ENCODE peak calls at places on chromosomes 3 and 15, in four cellular contexts. L is WTC11; B is activated naive CD8-positive, alpha-beta T cell treated with anti-CD3 and anti-CD28 coated beads, Interleukin-2, amount 50 U/mL, for 24 hours; K is NCI-H1092 treated with DMSO at 0.1 percent for 48 hours. I is an unnamed sample.

GRCh38 chr15:69587731-69588130 is 135.1 kb downstream of the RPLP1 start:
- DNase-seq in L (no peak), B (no peak), K (no peak), I (no peak)

GRCh38 chr3:122646146-122646988 is 34.3 kb upstream of the PARP14 start:
- DNase-seq in L (no peak), B (no peak), K (no peak), I (no peak)

GRCh38 chr15:76674883-76675282 is 230.3 kb downstream of the SCAPER start:
- DNase-seq in L (no peak), B (no peak), K (no peak), I (no peak)

GRCh38 chr15:61893146-61893545 is 167.1 kb downstream of the VPS13C start:
- DNase-seq in L (no peak), B (no peak), K (no peak), I (no peak)

GRCh38 chr15:77409259-77410156 is 10.4 kb downstream of the PEAK1 start:
- DNase-seq in L (no peak), B (peak; percentile 13), K (no peak), I (no peak)

GRCh38 chr3:105722943-105723556 is 145.8 kb downstream of the CBLB start:
- DNase-seq in L (no peak), B (no peak), K (no peak), I (no peak)

GRCh38 chr3:35393916-35394315 is 245.4 kb upstream of the ARPP21 start:
- DNase-seq in L (no peak), B (no peak), K (peak; percentile 26), I (peak; percentile 7)

GRCh38 chr3:184320099-184320445 is 5.7 kb downstream of the EIF4G1 start:
- DNase-seq in L (no peak), B (peak; percentile 56), K (peak; percentile 72), I (peak; percentile 74)

GRCh38 chr3:133991209-133991608 is 38.5 kb downstream of the SLCO2A1 start:
- DNase-seq in L (no peak), B (no peak), K (no peak), I (no peak)

GRCh38 chr3:64445318-64446300 is 220.3 kb upstream of the PRICKLE2 start:
- DNase-seq in L (peak; percentile 83), B (no peak), K (peak; percentile 26), I (no peak)

GRCh38 chr3:61141184-61141583 is 110.1 kb downstream of the FHIT start:
- DNase-seq in L (no peak), B (no peak), K (no peak), I (no peak)

GRCh38 chr3:109806929-109807328 is 469.6 kb upstream of the DPPA4 start:
- DNase-seq in L (no peak), B (peak; percentile 17), K (no peak), I (no peak)

GRCh38 chr15:92152983-92153382 is 240.7 kb upstream of the ST8SIA2 start:
- DNase-seq in L (no peak), B (no peak), K (no peak), I (no peak)

GRCh38 chr3:33134026-33134625 is 20.3 kb downstream of the CRTAP start:
- DNase-seq in L (no peak), B (no peak), K (no peak), I (no peak)

GRCh38 chr15:48486228-48486627 is 155.0 kb downstream of the DUT start:
- DNase-seq in L (no peak), B (no peak), K (no peak), I (no peak)

GRCh38 chr3:157540656-157541055 is 37.4 kb upstream of the VEPH1 start:
- DNase-seq in L (no peak), B (no peak), K (no peak), I (no peak)

GRCh38 chr15:51878446-51879386 is 49.3 kb downstream of the TMOD3 start:
- DNase-seq in L (no peak), B (no peak), K (no peak), I (peak; percentile 1)

GRCh38 chr15:36090276-36090946 is 489.0 kb upstream of the CDIN1 start:
- DNase-seq in L (no peak), B (no peak), K (no peak), I (no peak)

I was measured in COR-L47.